ENCODE peak calls at places on chromosome 1, in seven cellular contexts. One of them, this sample, is unnamed.

GRCh38 chr1:113283914-113284313 is 106.4 kb upstream of the MAGI3 start:
- DNase-seq in AG10803: no peak
- DNase-seq in NCI-H2171: no peak
- DNase-seq in C1 segment of cervical spinal cord: no peak
- DNase-seq in Jurkat, Clone E6-1: no peak
- DNase-seq in RWPE1: no peak
- DNase-seq in HCEC 1CT: no peak
- DNase-seq in this sample: no peak

GRCh38 chr1:16215882-16216753 is 3.7 kb upstream of the ARHGEF19 start:
- DNase-seq in AG10803: peak; percentile 43
- DNase-seq in NCI-H2171: no peak
- DNase-seq in C1 segment of cervical spinal cord: no peak
- DNase-seq in Jurkat, Clone E6-1: peak; percentile 44
- DNase-seq in RWPE1: peak; percentile 65
- DNase-seq in HCEC 1CT: peak; percentile 44
- DNase-seq in this sample: peak; percentile 50

GRCh38 chr1:228105269-228105995 is 2.3 kb upstream of the C1orf35 start:
- DNase-seq in AG10803: no peak
- DNase-seq in NCI-H2171: no peak
- DNase-seq in C1 segment of cervical spinal cord: no peak
- DNase-seq in Jurkat, Clone E6-1: no peak
- DNase-seq in RWPE1: no peak
- DNase-seq in HCEC 1CT: no peak
- DNase-seq in this sample: no peak

GRCh38 chr1:244218220-244218619 is 167.1 kb downstream of the ZBTB18 start:
- DNase-seq in AG10803: no peak
- DNase-seq in NCI-H2171: no peak
- DNase-seq in C1 segment of cervical spinal cord: peak; percentile 49
- DNase-seq in Jurkat, Clone E6-1: no peak
- DNase-seq in RWPE1: no peak
- DNase-seq in HCEC 1CT: no peak
- DNase-seq in this sample: no peak

GRCh38 chr1:25579241-25579946 is 36.0 kb downstream of the LDLRAP1 start:
- DNase-seq in AG10803: no peak
- DNase-seq in NCI-H2171: no peak
- DNase-seq in C1 segment of cervical spinal cord: no peak
- DNase-seq in Jurkat, Clone E6-1: no peak
- DNase-seq in RWPE1: no peak
- DNase-seq in HCEC 1CT: no peak
- DNase-seq in this sample: no peak

GRCh38 chr1:11395616-11396015 is 83.3 kb upstream of the DISP3 start:
- DNase-seq in AG10803: no peak
- DNase-seq in NCI-H2171: no peak
- DNase-seq in C1 segment of cervical spinal cord: no peak
- DNase-seq in Jurkat, Clone E6-1: no peak
- DNase-seq in RWPE1: no peak
- DNase-seq in HCEC 1CT: no peak
- DNase-seq in this sample: no peak

GRCh38 chr1:201561195-201561564 is 22.3 kb downstream of the NAV1 start:
- DNase-seq in AG10803: peak; percentile 67
- DNase-seq in NCI-H2171: no peak
- DNase-seq in C1 segment of cervical spinal cord: no peak
- DNase-seq in Jurkat, Clone E6-1: peak; percentile 36
- DNase-seq in RWPE1: no peak
- DNase-seq in HCEC 1CT: peak; percentile 46
- DNase-seq in this sample: no peak

GRCh38 chr1:229437443-229437842 is 3.5 kb upstream of the ACTA1 start:
- DNase-seq in AG10803: peak; percentile 31
- DNase-seq in NCI-H2171: no peak
- DNase-seq in C1 segment of cervical spinal cord: no peak
- DNase-seq in Jurkat, Clone E6-1: no peak
- DNase-seq in RWPE1: no peak
- DNase-seq in HCEC 1CT: no peak
- DNase-seq in this sample: no peak

GRCh38 chr1:230084408-230085177 is 17.6 kb downstream of the GALNT2 start:
- DNase-seq in AG10803: peak; percentile 97
- DNase-seq in NCI-H2171: no peak
- DNase-seq in C1 segment of cervical spinal cord: no peak
- DNase-seq in Jurkat, Clone E6-1: no peak
- DNase-seq in RWPE1: peak; percentile 97
- DNase-seq in HCEC 1CT: peak; percentile 97
- DNase-seq in this sample: peak; percentile 96